ENCODE peak calls at places on chromosomes 4 and X, in seven cellular contexts. One of them, this sample, is unnamed.
A peak's percentile ranks its signal among the peaks of the same experiment; 100 is the strongest.

GRCh38 chr4:19025031-19025430 is 1003.5 kb upstream of the LCORL start:
- DNase-seq in KG1: no peak
- DNase-seq in myocyte: no peak
- DNase-seq in NCI-H2081: no peak
- DNase-seq in T-cell: no peak
- DNase-seq in amniotic stem cell: no peak
- DNase-seq in skeletal muscle cell: no peak
- DNase-seq in this sample: no peak

GRCh38 chr4:38040619-38041018 is 80.4 kb downstream of the PTTG2 start:
- DNase-seq in KG1: no peak
- DNase-seq in skeletal muscle cell: no peak
- DNase-seq in myocyte: no peak
- DNase-seq in amniotic stem cell: no peak
- DNase-seq in T-cell: no peak
- DNase-seq in NCI-H2081: no peak
- DNase-seq in this sample: no peak

GRCh38 chr4:78923459-78924312 is 15.6 kb downstream of the PAQR3 start:
- DNase-seq in T-cell: no peak
- DNase-seq in KG1: no peak
- DNase-seq in NCI-H2081: no peak
- DNase-seq in skeletal muscle cell: no peak
- DNase-seq in amniotic stem cell: no peak
- DNase-seq in myocyte: no peak
- DNase-seq in this sample: no peak

GRCh38 chrX:152930516-152930915 is 32.6 kb downstream of the ZNF185 start:
- DNase-seq in T-cell: no peak
- DNase-seq in amniotic stem cell: no peak
- DNase-seq in myocyte: no peak
- DNase-seq in NCI-H2081: no peak
- DNase-seq in skeletal muscle cell: no peak
- DNase-seq in KG1: no peak
- DNase-seq in this sample: no peak

GRCh38 chr4:1208266-1208961 is 36.0 kb upstream of the SPON2 start:
- DNase-seq in myocyte: no peak
- DNase-seq in skeletal muscle cell: no peak
- DNase-seq in KG1: no peak
- DNase-seq in NCI-H2081: no peak
- DNase-seq in amniotic stem cell: no peak
- DNase-seq in T-cell: no peak
- DNase-seq in this sample: no peak

GRCh38 chr4:160375746-160376452 is 1273.0 kb downstream of the RAPGEF2 start:
- DNase-seq in amniotic stem cell: no peak
- DNase-seq in NCI-H2081: no peak
- DNase-seq in KG1: no peak
- DNase-seq in myocyte: peak; percentile 35
- DNase-seq in T-cell: no peak
- DNase-seq in skeletal muscle cell: peak; percentile 15
- DNase-seq in this sample: no peak

GRCh38 chr4:140046573-140046972 is 107.4 kb downstream of the MAML3 start:
- DNase-seq in amniotic stem cell: no peak
- DNase-seq in myocyte: no peak
- DNase-seq in T-cell: no peak
- DNase-seq in KG1: no peak
- DNase-seq in NCI-H2081: no peak
- DNase-seq in skeletal muscle cell: no peak
- DNase-seq in this sample: no peak

GRCh38 chr4:100632163-100632562 is 114.3 kb upstream of the EMCN start:
- DNase-seq in T-cell: no peak
- DNase-seq in skeletal muscle cell: no peak
- DNase-seq in NCI-H2081: no peak
- DNase-seq in amniotic stem cell: no peak
- DNase-seq in KG1: no peak
- DNase-seq in myocyte: no peak
- DNase-seq in this sample: no peak

GRCh38 chrX:132480581-132481203 is 8.1 kb downstream of the MBNL3 start:
- DNase-seq in amniotic stem cell: no peak
- DNase-seq in myocyte: peak; percentile 27
- DNase-seq in NCI-H2081: peak; percentile 66
- DNase-seq in T-cell: peak; percentile 38
- DNase-seq in skeletal muscle cell: no peak
- DNase-seq in KG1: peak; percentile 69
- DNase-seq in this sample: peak; percentile 1

GRCh38 chrX:149903889-149904748 is 23.1 kb downstream of the MAGEA8 start:
- DNase-seq in KG1: no peak
- DNase-seq in amniotic stem cell: no peak
- DNase-seq in skeletal muscle cell: no peak
- DNase-seq in T-cell: no peak
- DNase-seq in NCI-H2081: no peak
- DNase-seq in myocyte: peak; percentile 18
- DNase-seq in this sample: no peak

GRCh38 chrX:34778961-34779360 is 121.9 kb upstream of the TMEM47 start:
- DNase-seq in NCI-H2081: no peak
- DNase-seq in T-cell: no peak
- DNase-seq in KG1: no peak
- DNase-seq in amniotic stem cell: peak; percentile 58
- DNase-seq in skeletal muscle cell: peak; percentile 18
- DNase-seq in myocyte: peak; percentile 46
- DNase-seq in this sample: no peak

GRCh38 chr4:985123-985830 is 1.6 kb upstream of the IDUA start:
- DNase-seq in myocyte: peak; percentile 17
- DNase-seq in KG1: no peak
- DNase-seq in amniotic stem cell: no peak
- DNase-seq in T-cell: peak; percentile 64
- DNase-seq in NCI-H2081: no peak
- DNase-seq in skeletal muscle cell: no peak
- DNase-seq in this sample: no peak

GRCh38 chrX:110044531-110045249 is 41.8 kb downstream of the TMEM164 start:
- DNase-seq in T-cell: no peak
- DNase-seq in myocyte: peak; percentile 80
- DNase-seq in NCI-H2081: no peak
- DNase-seq in skeletal muscle cell: no peak
- DNase-seq in amniotic stem cell: no peak
- DNase-seq in KG1: no peak
- DNase-seq in this sample: no peak

GRCh38 chr4:54879576-54879975 is 221.8 kb downstream of the KIT start:
- DNase-seq in skeletal muscle cell: peak; percentile 39
- DNase-seq in T-cell: no peak
- DNase-seq in amniotic stem cell: peak; percentile 12
- DNase-seq in KG1: no peak
- DNase-seq in myocyte: peak; percentile 64
- DNase-seq in NCI-H2081: no peak
- DNase-seq in this sample: peak; percentile 15

GRCh38 chrX:9790866-9791265 is 4.6 kb downstream of the SHROOM2 start:
- DNase-seq in KG1: no peak
- DNase-seq in myocyte: no peak
- DNase-seq in T-cell: no peak
- DNase-seq in NCI-H2081: no peak
- DNase-seq in skeletal muscle cell: no peak
- DNase-seq in amniotic stem cell: no peak
- DNase-seq in this sample: no peak